ENCODE peak calls at places on chromosomes 4 and X, in ten cellular contexts. W is fibroblast of lung; C is fibroblast of the aortic adventitia; V is adrenal gland; Q is MM.1S; U is IMR-90; X is HepG2; A is heart left ventricle; I is CD4-positive, alpha-beta T cell; D is astrocyte. K is an unnamed sample.

GRCh38 chr4:71417150-71417549 is 78.3 kb downstream of the SLC4A4 start:
- DNase-seq in W (no peak), C (no peak), V (no peak), Q (no peak), U (peak), X (no peak), A (no peak), I (no peak), D (no peak), K (no peak)

GRCh38 chr4:38802561-38803355 is 1.8 kb downstream of the TLR1 start:
- DNase-seq in W (no peak), C (no peak), V (no peak), Q (no peak), U (no peak), X (no peak), A (no peak), I (no peak), D (no peak), K (no peak)

GRCh38 chr4:2250003-2250763 is 8.3 kb upstream of the HAUS3 start:
- DNase-seq in W (no peak), C (no peak), V (no peak), Q (no peak), U (no peak), X (no peak), A (no peak), I (no peak), D (no peak), K (peak)

GRCh38 chr4:38155589-38156294 is 195.5 kb downstream of the PTTG2 start:
- DNase-seq in W (peak), C (peak), V (no peak), Q (no peak), U (no peak), X (no peak), A (no peak), I (no peak), D (no peak), K (no peak)

GRCh38 chr4:183633476-183634058 is 25.4 kb downstream of the RWDD4 start:
- DNase-seq in W (no peak), C (no peak), V (no peak), Q (no peak), U (no peak), X (no peak), A (no peak), I (no peak), D (no peak), K (no peak)

GRCh38 chr4:27087306-27088045 is 226.8 kb downstream of the STIM2 start:
- DNase-seq in W (no peak), C (no peak), V (no peak), Q (no peak), U (no peak), X (no peak), A (no peak), I (no peak), D (no peak), K (no peak)

GRCh38 chr4:38925492-38926418 is 58.1 kb downstream of the FAM114A1 start:
- DNase-seq in W (no peak), C (no peak), V (no peak), Q (no peak), U (no peak), X (no peak), A (no peak), I (no peak), D (no peak), K (no peak)

GRCh38 chr4:8727131-8727530 is 134.6 kb downstream of the CPZ start:
- DNase-seq in W (no peak), C (no peak), V (no peak), Q (no peak), U (no peak), X (no peak), A (no peak), I (no peak), D (no peak), K (no peak)

GRCh38 chr4:139465922-139466321 is 12.0 kb downstream of the RAB33B start:
- DNase-seq in W (no peak), C (no peak), V (no peak), Q (no peak), U (no peak), X (no peak), A (no peak), I (no peak), D (no peak), K (no peak)

GRCh38 chr4:125315571-125316390 is 1.0 kb downstream of the FAT4 start:
- DNase-seq in W (peak), C (peak), V (peak), Q (peak), U (peak), X (peak), A (peak), I (no peak), D (peak), K (peak)

GRCh38 chr4:166941629-166942028 is 292.7 kb downstream of the SPOCK3 start:
- DNase-seq in W (no peak), C (peak), V (no peak), Q (no peak), U (no peak), X (no peak), A (no peak), I (no peak), D (peak), K (no peak)

GRCh38 chr4:3805731-3806130 is 39.5 kb downstream of the ADRA2C start:
- DNase-seq in W (no peak), C (no peak), V (no peak), Q (no peak), U (no peak), X (no peak), A (no peak), I (no peak), D (no peak), K (no peak)

GRCh38 chr4:157700898-157701694 is 471.7 kb downstream of the GASK1B start:
- DNase-seq in W (no peak), C (no peak), V (no peak), Q (no peak), U (no peak), X (no peak), A (no peak), I (no peak), D (peak), K (no peak)

GRCh38 chr4:82842593-82842992 is 44.0 kb upstream of the SCD5 start:
- DNase-seq in W (peak), C (peak), V (no peak), Q (no peak), U (peak), X (peak), A (no peak), I (no peak), D (no peak), K (no peak)
- TF ChIP-seq CTCF in W (peak), C (peak), V (peak), Q (no peak), U (peak), X (peak), A (no peak), I (no peak), D (peak), K (no peak)

GRCh38 chrX:31661280-31661679 is 589.4 kb upstream of the FTHL17 start:
- DNase-seq in W (no peak), C (no peak), V (no peak), Q (no peak), U (no peak), X (no peak), A (no peak), I (no peak), D (no peak), K (no peak)

GRCh38 chrX:31656013-31656412 is 584.2 kb upstream of the FTHL17 start:
- DNase-seq in W (peak), C (peak), V (no peak), Q (no peak), U (peak), X (no peak), A (no peak), I (no peak), D (peak), K (no peak)

GRCh38 chrX:31653395-31653794 is 581.6 kb upstream of the FTHL17 start:
- DNase-seq in W (no peak), C (no peak), V (no peak), Q (no peak), U (no peak), X (no peak), A (no peak), I (no peak), D (no peak), K (no peak)

GRCh38 chrX:31663172-31663571 is 591.3 kb upstream of the FTHL17 start:
- DNase-seq in W (no peak), C (no peak), V (no peak), Q (no peak), U (no peak), X (no peak), A (no peak), I (no peak), D (no peak), K (no peak)

GRCh38 chrX:31658360-31658759 is 586.5 kb upstream of the FTHL17 start:
- DNase-seq in W (peak), C (peak), V (no peak), Q (peak), U (peak), X (peak), A (no peak), I (no peak), D (peak), K (no peak)
- TF ChIP-seq CTCF in W (no peak), C (peak), V (peak), Q (peak), U (peak), X (peak), A (peak), I (no peak), D (peak), K (no peak)

GRCh38 chr4:147863111-147863747 is 131.3 kb downstream of the ARHGAP10 start:
- DNase-seq in W (peak), C (peak), V (no peak), Q (peak), U (no peak), X (no peak), A (no peak), I (no peak), D (no peak), K (no peak)
- TF ChIP-seq CTCF in W (no peak), C (peak), V (no peak), Q (no peak), U (peak), X (no peak), A (no peak), I (no peak), D (no peak), K (no peak)

DNA sequence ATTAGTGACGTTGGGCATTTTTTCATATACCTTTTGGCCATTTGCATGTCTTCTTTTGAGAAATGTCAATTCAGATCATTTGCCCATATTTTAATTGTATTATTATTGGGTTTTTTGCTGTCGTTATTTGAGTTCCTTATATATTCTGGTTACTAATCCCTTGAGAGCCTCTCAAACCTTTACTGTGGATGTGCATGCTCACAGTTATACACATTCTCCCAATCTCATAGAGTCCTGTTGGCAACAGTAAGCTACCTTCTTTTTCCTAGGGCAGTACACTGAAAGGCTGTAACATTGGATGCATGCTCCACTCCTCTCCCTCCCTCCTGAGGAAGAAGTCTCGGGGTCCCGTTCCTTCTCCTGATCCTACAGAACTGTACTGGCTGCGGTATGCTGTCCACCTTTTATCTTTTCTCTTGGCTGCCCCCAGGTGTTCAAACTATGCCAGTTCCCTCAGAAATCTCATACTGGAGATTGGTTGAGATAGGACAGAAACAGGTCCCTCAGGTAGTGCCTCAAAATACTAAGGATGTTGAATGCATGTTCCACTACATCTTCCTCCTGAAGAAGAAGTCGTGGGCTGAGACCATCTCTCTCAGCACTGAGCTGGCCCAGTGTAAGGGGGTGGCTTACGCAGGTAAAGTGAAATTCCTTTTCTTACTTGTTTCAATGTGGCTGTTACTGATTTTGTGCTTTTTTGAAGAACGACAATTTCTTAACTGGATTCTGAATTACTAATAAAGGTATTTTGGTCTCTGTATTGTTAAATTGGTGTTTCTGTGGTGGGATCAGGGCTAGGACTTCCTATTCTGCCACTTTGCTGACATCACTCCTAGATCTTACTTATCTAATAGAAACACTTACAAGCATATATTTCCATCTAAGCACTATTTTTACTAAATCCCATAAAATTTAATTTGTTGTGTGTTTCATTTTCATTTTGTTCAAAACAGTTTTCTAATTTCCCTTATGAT is 145.4 kb upstream of the HUWE1 start:
- DNase-seq in W (peak), C (peak), V (no peak), Q (peak), U (peak), X (peak), A (no peak), I (peak), D (peak), K (no peak)
- TF ChIP-seq CTCF in W (peak), C (peak), V (peak), Q (peak), U (peak), X (peak), A (peak), I (peak), D (peak), K (peak)

DNA sequence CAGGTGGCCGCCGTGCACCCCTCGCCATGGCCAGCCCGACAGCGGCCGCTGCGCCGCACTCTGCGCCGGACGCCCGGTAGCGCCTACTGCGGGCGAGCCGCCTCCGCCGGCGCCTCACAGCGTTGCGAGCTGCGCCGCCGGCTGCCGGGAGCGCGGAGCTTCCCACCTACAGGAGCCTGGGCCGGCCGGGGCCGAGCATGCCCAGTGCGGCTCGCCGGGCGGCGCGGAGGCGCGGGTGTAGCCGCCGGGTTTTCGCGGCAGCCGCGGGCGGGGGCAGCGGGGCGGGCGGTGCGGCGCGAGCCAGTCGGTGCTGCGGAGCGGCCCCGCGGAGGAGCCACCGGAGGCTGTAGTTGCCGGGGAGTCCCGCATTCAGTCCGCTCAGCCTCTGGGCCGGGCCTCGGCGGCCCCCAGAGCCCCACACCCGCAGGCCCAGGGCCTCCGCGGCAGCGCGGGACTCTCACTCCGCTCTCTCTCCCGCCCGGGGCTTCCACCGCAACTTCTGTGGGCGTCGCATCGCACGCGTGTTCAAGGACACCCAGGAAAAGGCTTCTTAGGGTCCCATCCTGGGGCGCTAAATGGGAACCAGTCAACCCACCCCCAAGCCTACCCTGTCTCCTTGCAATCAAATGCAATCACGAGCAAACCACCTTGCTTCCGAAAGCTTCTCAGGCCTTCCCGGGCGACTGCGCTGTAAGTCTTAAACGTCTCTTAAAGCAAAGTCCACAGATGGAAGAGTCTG is at the start of gene MFAP3L:
- DNase-seq in W (peak), C (peak), V (peak), Q (peak), U (peak), X (peak), A (peak), I (peak), D (peak), K (peak)
- TF ChIP-seq CTCF in W (no peak), C (no peak), V (no peak), Q (no peak), U (peak), X (peak), A (no peak), I (no peak), D (no peak), K (no peak)

GRCh38 chr4:56430203-56430602 is 5.2 kb downstream of the PPAT start:
- DNase-seq in W (no peak), C (no peak), V (no peak), Q (no peak), U (no peak), X (no peak), A (no peak), I (no peak), D (no peak), K (no peak)

GRCh38 chr4:56433280-56433679 is 2.1 kb downstream of the PPAT start:
- DNase-seq in W (no peak), C (no peak), V (no peak), Q (no peak), U (no peak), X (no peak), A (no peak), I (no peak), D (no peak), K (no peak)

GRCh38 chr4:56435748-56436442 is at the start of gene PAICS:
- DNase-seq in W (peak), C (peak), V (peak), Q (peak), U (peak), X (peak), A (peak), I (peak), D (peak), K (peak)

GRCh38 chr4:56434599-56435000 is 815 bp downstream of the PPAT start:
- DNase-seq in W (peak), C (peak), V (no peak), Q (peak), U (peak), X (no peak), A (no peak), I (no peak), D (peak), K (no peak)

DNA sequence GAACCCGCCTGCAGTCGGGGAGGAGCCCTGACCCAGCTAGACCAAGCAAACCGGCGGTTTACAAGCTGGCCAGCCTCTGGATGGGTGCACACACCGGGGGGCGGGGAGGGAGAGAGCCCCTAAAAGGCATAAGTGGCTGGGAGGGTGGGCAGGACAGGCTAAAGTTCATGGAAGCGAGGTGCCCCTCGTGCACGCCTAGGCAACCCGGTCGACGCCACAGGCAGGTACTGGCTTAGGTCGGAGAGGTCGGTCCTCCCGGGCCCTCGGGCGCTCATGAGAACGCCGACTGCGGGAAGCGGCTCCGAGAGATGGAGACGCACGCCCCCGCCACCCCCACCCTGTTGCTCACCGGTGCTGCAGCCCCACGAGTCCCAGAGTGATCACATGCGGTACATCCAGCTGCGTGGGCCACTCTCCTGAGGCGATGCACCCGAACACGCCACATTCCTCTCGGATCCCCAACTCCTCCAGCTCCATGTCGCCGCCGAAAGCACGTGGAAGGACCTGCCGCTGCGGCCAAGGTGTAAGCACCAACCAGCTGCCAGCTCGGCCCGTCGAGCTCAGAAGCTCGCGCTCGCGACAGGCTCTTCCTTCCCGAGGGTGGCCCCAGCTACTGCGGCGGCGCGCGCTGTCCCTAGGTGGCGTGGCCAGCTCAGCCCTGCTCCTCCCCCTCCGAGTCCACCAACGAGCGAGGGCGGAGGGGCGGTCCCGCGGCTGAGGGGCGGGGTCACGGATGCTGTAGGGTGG is at the start of gene PPAT:
- DNase-seq in W (peak), C (peak), V (peak), Q (peak), U (peak), X (peak), A (peak), I (peak), D (peak), K (peak)
- TF ChIP-seq CTCF in W (peak), C (peak), V (peak), Q (no peak), U (peak), X (peak), A (peak), I (peak), D (no peak), K (no peak)

DNA sequence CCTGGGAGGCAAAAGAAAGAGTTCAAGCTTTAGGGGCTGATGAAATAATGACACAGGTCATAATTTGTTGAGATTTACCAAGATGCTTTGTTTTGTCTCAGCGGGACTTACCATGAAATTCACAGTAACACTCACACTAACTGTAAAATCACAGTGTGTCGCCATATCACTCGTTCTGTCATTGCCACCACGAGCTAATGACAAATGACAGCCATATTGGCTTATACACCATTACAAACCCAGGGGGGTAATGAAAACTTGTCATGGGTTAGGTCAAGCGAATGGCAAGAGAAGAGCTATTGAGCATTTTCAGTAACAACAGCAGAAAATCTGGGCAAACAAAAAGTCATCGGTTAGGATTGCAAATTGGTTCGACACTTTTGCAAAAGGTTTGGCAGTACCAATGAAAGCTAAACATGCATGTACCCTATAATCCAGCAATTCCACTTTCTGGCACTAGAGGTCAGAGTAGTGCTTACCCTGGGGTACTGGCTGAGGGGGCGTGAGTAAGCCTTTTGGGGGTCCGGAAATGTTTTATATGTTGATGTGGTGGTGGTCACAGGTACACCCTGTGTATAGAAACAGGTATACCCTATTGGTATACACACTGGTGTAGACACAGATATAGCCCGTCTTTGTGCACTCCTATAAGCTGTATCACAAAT is 83.9 kb upstream of the RAI2 start:
- DNase-seq in W (peak), C (peak), V (no peak), Q (peak), U (no peak), X (peak), A (no peak), I (no peak), D (no peak), K (no peak)
- TF ChIP-seq CTCF in W (peak), C (peak), V (peak), Q (peak), U (peak), X (peak), A (peak), I (peak), D (peak), K (no peak)

GRCh38 chrX:52220936-52221335 is 36.2 kb downstream of the MAGED4 start:
- DNase-seq in W (no peak), C (no peak), V (no peak), Q (no peak), U (no peak), X (no peak), A (no peak), I (no peak), D (no peak), K (no peak)

GRCh38 chrX:52213276-52213675 is 28.6 kb downstream of the MAGED4 start:
- DNase-seq in W (no peak), C (no peak), V (no peak), Q (no peak), U (no peak), X (no peak), A (no peak), I (no peak), D (no peak), K (no peak)

GRCh38 chrX:52216541-52216940 is 31.9 kb downstream of the MAGED4 start:
- DNase-seq in W (no peak), C (no peak), V (no peak), Q (no peak), U (no peak), X (no peak), A (no peak), I (no peak), D (no peak), K (no peak)

GRCh38 chrX:52217494-52218160 is 32.9 kb downstream of the MAGED4 start:
- DNase-seq in W (no peak), C (no peak), V (no peak), Q (no peak), U (no peak), X (peak), A (no peak), I (no peak), D (no peak), K (no peak)
- TF ChIP-seq CTCF in W (no peak), C (no peak), V (no peak), Q (no peak), U (no peak), X (peak), A (no peak), I (no peak), D (no peak), K (no peak)

K was measured in natural killer cell.